ENCODE peak calls at places on chromosomes 12 and 14, in four cellular contexts. R is cardiac muscle cell, P is PC-9, Z is HL-60. B is an unnamed sample.

GRCh38 chr14:56244138-56244789 is 126.1 kb downstream of the PELI2 start:
- DNase-seq in R (peak; percentile 79), Z (peak; percentile 75), P (no peak), B (no peak)

GRCh38 chr12:128843538-128843937 is 9.7 kb upstream of the GLT1D1 start:
- DNase-seq in P (no peak), Z (peak; percentile 42), R (no peak), B (no peak)

GRCh38 chr12:46557539-46558373 is 185.2 kb upstream of the SLC38A2 start:
- DNase-seq in P (no peak), R (peak; percentile 48), Z (no peak), B (no peak)

GRCh38 chr12:106903241-106903950 is 52.3 kb upstream of the TMEM263 start:
- DNase-seq in Z (no peak), R (peak; percentile 62), P (no peak), B (peak; percentile 88)

GRCh38 chr12:94147991-94148840 is at the start of gene PLXNC1:
- DNase-seq in R (peak; percentile 78), Z (peak; percentile 74), P (no peak), B (peak; percentile 37)

GRCh38 chr14:100416921-100417451 is 93.8 kb downstream of the SLC25A47 start:
- DNase-seq in Z (no peak), P (peak; percentile 52), R (no peak), B (peak; percentile 61)

GRCh38 chr12:96617178-96617577 is 127.8 kb downstream of the CFAP54 start:
- DNase-seq in R (no peak), Z (no peak), P (no peak), B (no peak)

GRCh38 chr12:111775205-111776193 is 8.8 kb downstream of the ALDH2 start:
- DNase-seq in P (no peak), R (peak; percentile 98), Z (peak; percentile 96), B (peak; percentile 26)

GRCh38 chr12:63020269-63020668 is 85.3 kb upstream of the PPM1H start:
- DNase-seq in Z (no peak), R (no peak), P (no peak), B (no peak)

GRCh38 chr14:32230181-32230580 is 27.1 kb upstream of the RNU6-8 start:
- DNase-seq in P (peak; percentile 87), R (peak; percentile 21), Z (no peak), B (peak; percentile 72)

GRCh38 chr12:112012775-112013600 is at the start of the genes ERP29 and TMEM116:
- DNase-seq in Z (peak; percentile 99), P (peak; percentile 91), R (peak; percentile 99), B (peak; percentile 100)

GRCh38 chr14:69240527-69241173 is 19.3 kb upstream of the GALNT16 start:
- DNase-seq in P (no peak), Z (no peak), R (no peak), B (no peak)

GRCh38 chr14:69238883-69239282 is 21.1 kb upstream of the GALNT16 start:
- DNase-seq in P (no peak), Z (no peak), R (no peak), B (no peak)

GRCh38 chr14:69241577-69241976 is 18.4 kb upstream of the GALNT16 start:
- DNase-seq in R (no peak), P (no peak), Z (no peak), B (no peak)

GRCh38 chr14:69244946-69245345 is 15.0 kb upstream of the GALNT16 start:
- DNase-seq in R (no peak), P (no peak), Z (no peak), B (no peak)

GRCh38 chr14:69242311-69243224 is 17.4 kb upstream of the GALNT16 start:
- DNase-seq in P (no peak), R (peak; percentile 78), Z (peak; percentile 25), B (peak; percentile 79)
- H3K27ac ChIP-seq in P (no peak overlapping the region), R (no peak overlapping the region), Z (no peak overlapping the region), B (no peak overlapping the region)

GRCh38 chr14:38256358-38256840 is 506 bp upstream of the CLEC14A start:
- DNase-seq in Z (no peak), P (no peak), R (peak; percentile 97), B (no peak)
- TF ChIP-seq CTCF in Z (no peak), P (no peak), R (peak; percentile 58), B (no peak)

GRCh38 chr12:75724913-75725312 is 213.5 kb upstream of the KRR1 start:
- DNase-seq in R (peak; percentile 77), P (no peak), Z (no peak), B (no peak)

GRCh38 chr12:75722714-75723200 is 211.3 kb upstream of the KRR1 start:
- DNase-seq in Z (peak; percentile 66), P (no peak), R (peak; percentile 93), B (peak; percentile 53)

GRCh38 chr12:75721231-75721641 is 209.8 kb upstream of the KRR1 start:
- DNase-seq in R (peak; percentile 41), Z (no peak), P (no peak), B (no peak)

GRCh38 chr12:75720807-75721206 is 209.4 kb upstream of the KRR1 start:
- DNase-seq in R (no peak), P (peak; percentile 54), Z (no peak), B (peak; percentile 37)

GRCh38 chr12:75721790-75722189 is 210.4 kb upstream of the KRR1 start:
- DNase-seq in Z (no peak), R (no peak), P (no peak), B (no peak)
- H3K27ac ChIP-seq in Z (no peak overlapping the region), R (peak overlapping the region; percentile 25), P (no peak overlapping the region), B (no peak overlapping the region)

GRCh38 chr12:130737731-130738130 is 21.6 kb upstream of the RIMBP2 start:
- DNase-seq in R (no peak), Z (no peak), P (no peak), B (no peak)
- TF ChIP-seq CTCF in R (no peak), Z (no peak), P (no peak), B (no peak)

DNA sequence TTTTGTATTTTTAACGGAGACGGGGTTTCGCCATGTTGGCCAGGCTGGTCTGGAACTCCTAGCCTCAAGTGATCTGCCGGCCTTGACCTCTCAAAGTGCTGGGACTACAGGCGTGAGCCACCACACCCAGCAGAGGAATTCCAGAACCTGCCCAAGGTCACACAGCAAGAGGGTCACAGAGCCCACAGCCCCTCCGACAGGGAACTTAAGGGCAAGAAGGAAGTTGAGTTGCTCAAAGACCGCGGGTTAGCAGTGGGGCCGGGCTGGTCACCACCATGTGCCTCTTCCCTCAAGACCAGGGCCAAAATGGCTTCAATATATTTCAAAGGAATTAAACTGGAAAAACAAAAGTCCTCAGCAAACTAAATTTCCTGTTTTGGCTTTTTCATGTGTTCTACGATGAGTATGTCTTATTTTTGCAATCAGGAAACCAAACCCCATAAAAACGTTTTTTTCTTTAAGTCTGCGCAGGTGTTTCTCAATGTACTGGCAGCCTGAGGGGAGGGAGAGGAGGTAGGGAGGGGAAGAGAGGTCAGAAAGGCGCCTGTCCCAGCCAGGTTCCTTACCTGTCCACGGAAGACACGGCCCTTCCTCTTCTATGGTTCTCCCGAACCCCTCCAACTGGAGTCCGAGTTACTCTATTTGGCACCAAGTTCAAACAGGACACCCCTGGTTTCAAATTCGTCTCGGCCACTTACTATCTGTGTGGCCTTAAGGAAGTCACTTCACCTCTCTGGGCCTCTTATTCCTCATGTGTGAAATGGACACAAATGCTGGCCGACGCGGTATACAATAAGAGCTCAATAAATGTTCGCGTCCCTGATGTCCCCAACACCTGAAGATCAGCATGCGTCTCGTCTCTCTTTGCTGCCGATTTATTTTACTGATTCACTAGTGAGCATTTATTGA is 778 bp downstream of the SLC8B1 start:
- DNase-seq in P (peak; percentile 63), R (no peak), Z (peak; percentile 77), B (no peak)
- H3K27ac ChIP-seq in P (peak overlapping the region; percentile 30), R (no peak overlapping the region), Z (peak overlapping the region; percentile 86), B (peak overlapping the region; percentile 51)

DNA sequence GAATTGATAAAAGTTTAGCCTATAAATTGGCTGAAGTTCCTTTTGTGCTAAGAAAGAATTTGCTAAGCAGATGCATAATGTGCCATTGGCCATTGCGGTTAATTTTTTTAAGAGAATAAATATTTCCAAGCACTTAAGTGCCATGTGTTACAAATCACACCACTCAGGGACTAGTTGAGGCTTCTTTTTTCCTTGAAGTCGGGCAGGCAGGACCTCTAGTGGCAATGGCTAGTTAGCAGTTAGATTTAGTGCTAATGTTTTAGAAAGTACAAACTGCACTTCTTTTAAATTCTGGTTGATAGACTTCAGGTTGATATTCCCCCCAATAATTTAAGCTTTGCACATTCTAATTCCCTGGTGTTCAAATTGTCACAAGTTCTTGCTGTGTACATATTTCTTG is 294.3 kb downstream of the APAF1 start:
- DNase-seq in R (peak; percentile 51), P (no peak), Z (no peak), B (no peak)
- TF ChIP-seq CTCF in R (peak; percentile 55), P (peak; percentile 53), Z (no peak), B (peak; percentile 23)

GRCh38 chr12:65740873-65741600 is 83.2 kb upstream of the HMGA2 start:
- DNase-seq in R (peak; percentile 91), P (no peak), Z (peak; percentile 46), B (peak; percentile 72)
- H3K27ac ChIP-seq in R (peak overlapping the region; percentile 64), P (no peak overlapping the region), Z (no peak overlapping the region), B (peak overlapping the region; percentile 96)

DNA sequence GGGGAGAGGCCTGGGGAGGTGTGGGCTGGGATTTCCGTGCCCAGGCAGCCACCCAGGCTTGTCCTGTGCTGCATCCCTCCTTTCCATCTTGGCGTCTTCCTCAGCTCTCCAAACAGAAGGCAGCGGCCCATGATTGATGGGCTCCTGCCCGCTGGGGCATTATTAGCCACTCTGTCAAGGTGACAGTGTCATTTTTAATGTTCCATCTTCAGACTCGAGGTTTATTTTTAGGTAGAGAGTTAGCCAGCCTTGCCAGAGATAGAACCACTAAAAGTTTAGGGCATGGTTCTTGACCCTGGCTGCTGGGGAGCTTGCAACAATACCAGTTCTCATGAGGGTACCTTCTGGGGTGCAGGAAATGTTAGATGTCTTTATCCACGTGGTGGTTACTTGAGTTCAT is 90.1 kb downstream of the AACS start:
- DNase-seq in Z (no peak), R (no peak), P (no peak), B (no peak)
- TF ChIP-seq CTCF in Z (no peak), R (no peak), P (no peak), B (no peak)

GRCh38 chr14:99318091-99318958 is 46.3 kb upstream of the BCL11B start:
- DNase-seq in Z (no peak), R (no peak), P (no peak), B (no peak)
- H3K27ac ChIP-seq in Z (no peak overlapping the region), R (no peak overlapping the region), P (no peak overlapping the region), B (no peak overlapping the region)

DNA sequence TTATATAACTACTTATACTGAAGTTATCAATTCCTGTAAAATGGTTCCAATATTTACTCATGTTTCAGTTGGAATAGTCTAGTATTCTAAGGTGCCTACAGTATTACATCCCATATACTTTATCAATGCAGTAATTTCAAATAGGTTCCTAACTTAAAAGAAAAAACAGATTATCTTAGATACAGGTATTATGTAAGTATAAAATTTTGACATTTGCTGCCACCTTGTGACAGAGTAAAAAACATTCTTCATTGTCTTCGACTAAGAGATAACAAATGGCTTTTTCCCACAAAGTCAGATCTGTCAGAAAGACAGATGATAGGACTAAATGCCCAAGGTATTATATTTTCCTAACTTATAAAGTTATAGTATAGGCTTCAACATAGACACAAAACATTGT is 78.7 kb downstream of the TXNDC16 start:
- DNase-seq in R (peak; percentile 63), Z (no peak), P (peak; percentile 41), B (peak; percentile 16)
- TF ChIP-seq CTCF in R (peak; percentile 40), Z (no peak), P (peak; percentile 69), B (peak; percentile 43)

B was measured in RWPE1.